ENCODE peak calls at places on chromosomes 11 and 22, in seven cellular contexts. Z, V, M, S, N, K and R are unnamed samples.
A peak's percentile ranks its signal among the peaks of the same experiment; 100 is the strongest.

GRCh38 chr22:25120761-25121212 is 78.9 kb upstream of the CRYBB3 start:
- DNase-seq in Z (peak; percentile 35), V (no peak), M (no peak), S (no peak), N (no peak), K (no peak), R (no peak)

GRCh38 chr11:110162216-110162615 is 69.0 kb downstream of the ZC3H12C start:
- DNase-seq in Z (no peak), V (no peak), M (no peak), S (no peak), N (no peak), K (no peak), R (no peak)

GRCh38 chr11:125110996-125111340 is 458 bp downstream of the TMEM218 start:
- DNase-seq in Z (peak; percentile 5), V (no peak), M (no peak), S (peak; percentile 16), N (no peak), K (no peak), R (no peak)

GRCh38 chr22:43789452-43789851 is 22.7 kb downstream of the EFCAB6 start:
- DNase-seq in Z (peak; percentile 63), V (peak; percentile 58), M (no peak), S (no peak), N (peak; percentile 70), K (no peak), R (no peak)

GRCh38 chr22:43698403-43698802 is 113.7 kb downstream of the EFCAB6 start:
- DNase-seq in Z (no peak), V (no peak), M (no peak), S (no peak), N (no peak), K (no peak), R (no peak)

GRCh38 chr22:38572065-38572464 is 2.1 kb upstream of the DMC1 start:
- DNase-seq in Z (peak; percentile 44), V (peak; percentile 14), M (peak; percentile 46), S (peak; percentile 2), N (peak; percentile 61), K (no peak), R (peak; percentile 50)

GRCh38 chr11:126467471-126467870 is 112.0 kb downstream of the ST3GAL4 start:
- DNase-seq in Z (no peak), V (no peak), M (no peak), S (no peak), N (no peak), K (no peak), R (no peak)

GRCh38 chr22:21082248-21082647 is 36.5 kb downstream of the LRRC74B start:
- DNase-seq in Z (no peak), V (no peak), M (no peak), S (no peak), N (no peak), K (no peak), R (no peak)

GRCh38 chr22:47259990-47260389 is 497.5 kb downstream of the TBC1D22A start:
- DNase-seq in Z (peak; percentile 51), V (no peak), M (no peak), S (no peak), N (peak; percentile 10), K (no peak), R (no peak)

GRCh38 chr22:22857607-22858558 is 29.7 kb upstream of the IGLL5 start:
- DNase-seq in Z (no peak), V (no peak), M (no peak), S (no peak), N (no peak), K (no peak), R (no peak)

GRCh38 chr11:134529212-134530096 is 117.4 kb upstream of the B3GAT1 start:
- DNase-seq in Z (no peak), V (no peak), M (no peak), S (no peak), N (no peak), K (no peak), R (no peak)

GRCh38 chr22:43567691-43568308 is 156.0 kb downstream of the MPPED1 start:
- DNase-seq in Z (no peak), V (peak; percentile 26), M (no peak), S (no peak), N (no peak), K (no peak), R (no peak)

GRCh38 chr11:72352859-72353551 is 81.3 kb downstream of the CLPB start:
- DNase-seq in Z (peak; percentile 10), V (peak; percentile 87), M (peak; percentile 7), S (no peak), N (no peak), K (no peak), R (no peak)

GRCh38 chr11:14713518-14714244 is 70.1 kb downstream of the PDE3B start:
- DNase-seq in Z (no peak), V (no peak), M (no peak), S (no peak), N (no peak), K (no peak), R (no peak)

GRCh38 chr11:110200241-110200640 is 96.2 kb downstream of the RDX start:
- DNase-seq in Z (no peak), V (no peak), M (no peak), S (no peak), N (peak; percentile 90), K (no peak), R (no peak)

GRCh38 chr11:2091786-2092463 is 47.3 kb downstream of the IGF2 start:
- DNase-seq in Z (no peak), V (no peak), M (no peak), S (no peak), N (no peak), K (no peak), R (no peak)

GRCh38 chr22:38422615-38423511 is 32.1 kb downstream of the KCNJ4 start:
- DNase-seq in Z (no peak), V (no peak), M (no peak), S (no peak), N (no peak), K (no peak), R (no peak)

GRCh38 chr11:112345708-112346107 is 85.0 kb upstream of the PLET1 start:
- DNase-seq in Z (no peak), V (no peak), M (no peak), S (no peak), N (no peak), K (no peak), R (no peak)

GRCh38 chr11:110711776-110712642 is at the start of gene ARHGAP20:
- DNase-seq in Z (peak; percentile 14), V (peak; percentile 52), M (peak; percentile 13), S (no peak), N (peak; percentile 12), K (no peak), R (peak; percentile 85)

GRCh38 chr11:78313181-78313788 is 104.3 kb downstream of the GAB2 start:
- DNase-seq in Z (peak; percentile 24), V (peak; percentile 61), M (no peak), S (no peak), N (peak; percentile 85), K (no peak), R (no peak)

GRCh38 chr11:116148645-116149044 is 624.1 kb downstream of the BUD13 start:
- DNase-seq in Z (no peak), V (no peak), M (no peak), S (no peak), N (no peak), K (no peak), R (no peak)

GRCh38 chr22:11360632-11361031 is 4167.4 kb upstream of the OR11H1 start:
- DNase-seq in Z (no peak), V (no peak), M (no peak), S (no peak), N (no peak), K (no peak), R (no peak)

GRCh38 chr11:33317662-33318061 is 60.5 kb downstream of the HIPK3 start:
- DNase-seq in Z (no peak), V (no peak), M (no peak), S (no peak), N (peak; percentile 24), K (no peak), R (no peak)

GRCh38 chr11:70046089-70046488 is 32.0 kb upstream of the ANO1 start:
- DNase-seq in Z (no peak), V (no peak), M (no peak), S (no peak), N (no peak), K (no peak), R (no peak)

GRCh38 chr22:45757068-45757467 is 85.4 kb downstream of the ATXN10 start:
- DNase-seq in Z (no peak), V (no peak), M (no peak), S (no peak), N (no peak), K (no peak), R (no peak)

GRCh38 chr11:57491371-57492061 is 24.0 kb downstream of the SLC43A1 start:
- DNase-seq in Z (peak; percentile 48), V (no peak), M (peak; percentile 50), S (peak; percentile 32), N (no peak), K (no peak), R (no peak)

GRCh38 chr11:76823481-76824028 is 37.2 kb upstream of the ACER3 start:
- DNase-seq in Z (peak; percentile 89), V (no peak), M (no peak), S (no peak), N (peak; percentile 99), K (no peak), R (no peak)

GRCh38 chr11:30895046-30895445 is 308.9 kb upstream of the MPPED2 start:
- DNase-seq in Z (no peak), V (no peak), M (no peak), S (no peak), N (no peak), K (no peak), R (no peak)

GRCh38 chr11:65505434-65506315 is 6.8 kb downstream of the MALAT1 start:
- DNase-seq in Z (peak; percentile 44), V (peak; percentile 42), M (no peak), S (peak; percentile 43), N (no peak), K (no peak), R (no peak)

GRCh38 chr22:48585916-48586798 is 1241.5 kb downstream of the BRD1 start:
- DNase-seq in Z (no peak), V (no peak), M (no peak), S (no peak), N (no peak), K (no peak), R (no peak)

GRCh38 chr11:43135966-43136534 is 175.7 kb upstream of the API5 start:
- DNase-seq in Z (no peak), V (no peak), M (no peak), S (no peak), N (no peak), K (no peak), R (no peak)

GRCh38 chr11:13993096-13993760 is 30.7 kb downstream of the SPON1 start:
- DNase-seq in Z (no peak), V (no peak), M (no peak), S (no peak), N (no peak), K (no peak), R (no peak)

GRCh38 chr11:108734956-108735559 is 70.2 kb downstream of the DDX10 start:
- DNase-seq in Z (peak; percentile 14), V (no peak), M (no peak), S (no peak), N (peak; percentile 66), K (no peak), R (peak; percentile 12)

GRCh38 chr22:26494506-26494905 is 10.8 kb downstream of the SRRD start:
- DNase-seq in Z (no peak), V (no peak), M (no peak), S (no peak), N (no peak), K (no peak), R (no peak)

GRCh38 chr11:75013051-75013450 is 24.3 kb downstream of the NEU3 start:
- DNase-seq in Z (peak; percentile 24), V (no peak), M (no peak), S (no peak), N (peak; percentile 29), K (no peak), R (no peak)

GRCh38 chr11:108069947-108070346 is 51.4 kb upstream of the ACAT1 start:
- DNase-seq in Z (no peak), V (no peak), M (no peak), S (no peak), N (no peak), K (no peak), R (no peak)

GRCh38 chr22:49903322-49904039 is 14.8 kb downstream of the ALG12 start:
- DNase-seq in Z (no peak), V (no peak), M (no peak), S (no peak), N (no peak), K (no peak), R (no peak)

GRCh38 chr11:2821891-2822290 is 63.7 kb downstream of the CDKN1C start:
- DNase-seq in Z (no peak), V (no peak), M (no peak), S (no peak), N (no peak), K (no peak), R (no peak)